ENCODE peak calls at places on chromosomes 1 and 21, in ten cellular contexts. One of them, this sample, is unnamed.

GRCh38 chr1:204506091-204506968 is 9.9 kb upstream of the MDM4 start:
- DNase-seq in H7: peak; percentile 27
- DNase-seq in retina: peak; percentile 96
- DNase-seq in stimulated activated CD4-positive, alpha-beta T cell treated with anti-CD3 and anti-CD28 coated beads, Interleukin-4, amount 100 ng/mL, for 48 hours: peak; percentile 69
- DNase-seq in bronchial epithelial cell: peak; percentile 84
- DNase-seq in IMR-90: peak; percentile 95
- DNase-seq in WTC11: peak; percentile 72
- DNase-seq in PC-3: peak; percentile 99
- DNase-seq in Caki2: peak; percentile 94
- DNase-seq in kidney glomerular epithelial cell: peak; percentile 90
- DNase-seq in this sample: peak; percentile 74

GRCh38 chr1:230274254-230274653 is 151.9 kb downstream of the PGBD5 start:
- DNase-seq in stimulated activated CD4-positive, alpha-beta T cell treated with anti-CD3 and anti-CD28 coated beads, Interleukin-4, amount 100 ng/mL, for 48 hours: no peak
- DNase-seq in H7: no peak
- DNase-seq in retina: no peak
- DNase-seq in IMR-90: no peak
- DNase-seq in bronchial epithelial cell: no peak
- DNase-seq in PC-3: no peak
- DNase-seq in WTC11: peak; percentile 5
- DNase-seq in kidney glomerular epithelial cell: no peak
- DNase-seq in Caki2: no peak
- DNase-seq in this sample: no peak

GRCh38 chr1:2344744-2345296 is 46.5 kb downstream of the MORN1 start:
- DNase-seq in bronchial epithelial cell: no peak
- DNase-seq in kidney glomerular epithelial cell: no peak
- DNase-seq in Caki2: no peak
- DNase-seq in WTC11: no peak
- DNase-seq in PC-3: no peak
- DNase-seq in stimulated activated CD4-positive, alpha-beta T cell treated with anti-CD3 and anti-CD28 coated beads, Interleukin-4, amount 100 ng/mL, for 48 hours: no peak
- DNase-seq in H7: no peak
- DNase-seq in retina: peak; percentile 2
- DNase-seq in IMR-90: no peak
- DNase-seq in this sample: no peak

GRCh38 chr1:196777603-196778002 is 3.0 kb downstream of the CFHR3 start:
- DNase-seq in kidney glomerular epithelial cell: no peak
- DNase-seq in WTC11: no peak
- DNase-seq in PC-3: no peak
- DNase-seq in bronchial epithelial cell: no peak
- DNase-seq in H7: no peak
- DNase-seq in Caki2: no peak
- DNase-seq in retina: no peak
- DNase-seq in IMR-90: no peak
- DNase-seq in stimulated activated CD4-positive, alpha-beta T cell treated with anti-CD3 and anti-CD28 coated beads, Interleukin-4, amount 100 ng/mL, for 48 hours: no peak
- DNase-seq in this sample: no peak

GRCh38 chr1:25608488-25609178 is 8.0 kb upstream of the MAN1C1 start:
- DNase-seq in retina: peak; percentile 78
- DNase-seq in kidney glomerular epithelial cell: peak; percentile 28
- DNase-seq in H7: peak; percentile 85
- DNase-seq in stimulated activated CD4-positive, alpha-beta T cell treated with anti-CD3 and anti-CD28 coated beads, Interleukin-4, amount 100 ng/mL, for 48 hours: peak; percentile 89
- DNase-seq in WTC11: peak; percentile 85
- DNase-seq in IMR-90: peak; percentile 64
- DNase-seq in PC-3: peak; percentile 75
- DNase-seq in bronchial epithelial cell: peak; percentile 59
- DNase-seq in Caki2: peak; percentile 54
- DNase-seq in this sample: peak; percentile 89

GRCh38 chr1:60287536-60287935 is 214.0 kb upstream of the C1orf87 start:
- DNase-seq in H7: no peak
- DNase-seq in PC-3: no peak
- DNase-seq in kidney glomerular epithelial cell: no peak
- DNase-seq in retina: no peak
- DNase-seq in Caki2: no peak
- DNase-seq in IMR-90: no peak
- DNase-seq in WTC11: no peak
- DNase-seq in bronchial epithelial cell: no peak
- DNase-seq in stimulated activated CD4-positive, alpha-beta T cell treated with anti-CD3 and anti-CD28 coated beads, Interleukin-4, amount 100 ng/mL, for 48 hours: no peak
- DNase-seq in this sample: no peak

GRCh38 chr1:75233302-75233929 is 99.2 kb downstream of the LHX8 start:
- DNase-seq in WTC11: no peak
- DNase-seq in H7: peak; percentile 2
- DNase-seq in kidney glomerular epithelial cell: peak; percentile 65
- DNase-seq in PC-3: peak; percentile 64
- DNase-seq in retina: peak; percentile 33
- DNase-seq in Caki2: peak; percentile 25
- DNase-seq in bronchial epithelial cell: peak; percentile 54
- DNase-seq in stimulated activated CD4-positive, alpha-beta T cell treated with anti-CD3 and anti-CD28 coated beads, Interleukin-4, amount 100 ng/mL, for 48 hours: no peak
- DNase-seq in IMR-90: peak; percentile 2
- DNase-seq in this sample: no peak

GRCh38 chr1:224433041-224433670 is 1.4 kb downstream of the WDR26 start:
- DNase-seq in PC-3: no peak
- DNase-seq in bronchial epithelial cell: peak; percentile 12
- DNase-seq in IMR-90: no peak
- DNase-seq in Caki2: peak; percentile 25
- DNase-seq in stimulated activated CD4-positive, alpha-beta T cell treated with anti-CD3 and anti-CD28 coated beads, Interleukin-4, amount 100 ng/mL, for 48 hours: no peak
- DNase-seq in H7: peak; percentile 74
- DNase-seq in WTC11: no peak
- DNase-seq in retina: peak; percentile 65
- DNase-seq in kidney glomerular epithelial cell: peak; percentile 18
- DNase-seq in this sample: no peak

GRCh38 chr1:214844319-214844718 is 238.2 kb upstream of the KCNK2 start:
- DNase-seq in stimulated activated CD4-positive, alpha-beta T cell treated with anti-CD3 and anti-CD28 coated beads, Interleukin-4, amount 100 ng/mL, for 48 hours: no peak
- DNase-seq in Caki2: no peak
- DNase-seq in H7: no peak
- DNase-seq in retina: no peak
- DNase-seq in bronchial epithelial cell: no peak
- DNase-seq in PC-3: no peak
- DNase-seq in WTC11: no peak
- DNase-seq in IMR-90: no peak
- DNase-seq in kidney glomerular epithelial cell: no peak
- DNase-seq in this sample: no peak

GRCh38 chr1:33119532-33120217 is 38.7 kb downstream of the AZIN2 start:
- DNase-seq in PC-3: no peak
- DNase-seq in retina: no peak
- DNase-seq in bronchial epithelial cell: no peak
- DNase-seq in IMR-90: peak; percentile 46
- DNase-seq in stimulated activated CD4-positive, alpha-beta T cell treated with anti-CD3 and anti-CD28 coated beads, Interleukin-4, amount 100 ng/mL, for 48 hours: no peak
- DNase-seq in H7: peak; percentile 93
- DNase-seq in kidney glomerular epithelial cell: no peak
- DNase-seq in WTC11: peak; percentile 69
- DNase-seq in Caki2: no peak
- DNase-seq in this sample: peak; percentile 39

GRCh38 chr1:56229183-56229582 is 350.2 kb downstream of the PLPP3 start:
- DNase-seq in bronchial epithelial cell: no peak
- DNase-seq in Caki2: no peak
- DNase-seq in PC-3: no peak
- DNase-seq in IMR-90: no peak
- DNase-seq in stimulated activated CD4-positive, alpha-beta T cell treated with anti-CD3 and anti-CD28 coated beads, Interleukin-4, amount 100 ng/mL, for 48 hours: no peak
- DNase-seq in retina: peak; percentile 86
- DNase-seq in kidney glomerular epithelial cell: no peak
- DNase-seq in WTC11: no peak
- DNase-seq in H7: peak; percentile 2
- DNase-seq in this sample: no peak

GRCh38 chr1:91857557-91858239 is 28.3 kb downstream of the TGFBR3 start:
- DNase-seq in stimulated activated CD4-positive, alpha-beta T cell treated with anti-CD3 and anti-CD28 coated beads, Interleukin-4, amount 100 ng/mL, for 48 hours: no peak
- DNase-seq in kidney glomerular epithelial cell: no peak
- DNase-seq in bronchial epithelial cell: no peak
- DNase-seq in PC-3: no peak
- DNase-seq in Caki2: no peak
- DNase-seq in WTC11: no peak
- DNase-seq in retina: no peak
- DNase-seq in H7: no peak
- DNase-seq in IMR-90: no peak
- DNase-seq in this sample: no peak

GRCh38 chr1:217493290-217493689 is 137.6 kb downstream of the GPATCH2 start:
- DNase-seq in retina: no peak
- DNase-seq in Caki2: no peak
- DNase-seq in IMR-90: peak; percentile 16
- DNase-seq in PC-3: peak; percentile 95
- DNase-seq in stimulated activated CD4-positive, alpha-beta T cell treated with anti-CD3 and anti-CD28 coated beads, Interleukin-4, amount 100 ng/mL, for 48 hours: no peak
- DNase-seq in bronchial epithelial cell: peak; percentile 79
- DNase-seq in H7: no peak
- DNase-seq in kidney glomerular epithelial cell: no peak
- DNase-seq in WTC11: no peak
- DNase-seq in this sample: no peak

GRCh38 chr21:45570826-45571601 is 28.8 kb upstream of the SLC19A1 start:
- DNase-seq in PC-3: no peak
- DNase-seq in WTC11: no peak
- DNase-seq in kidney glomerular epithelial cell: no peak
- DNase-seq in bronchial epithelial cell: no peak
- DNase-seq in Caki2: no peak
- DNase-seq in H7: no peak
- DNase-seq in stimulated activated CD4-positive, alpha-beta T cell treated with anti-CD3 and anti-CD28 coated beads, Interleukin-4, amount 100 ng/mL, for 48 hours: no peak
- DNase-seq in IMR-90: peak; percentile 64
- DNase-seq in retina: no peak
- DNase-seq in this sample: peak; percentile 43

GRCh38 chr1:234478152-234478480 is 863 bp downstream of the TARBP1 start:
- DNase-seq in retina: peak; percentile 63
- DNase-seq in H7: peak; percentile 84
- DNase-seq in stimulated activated CD4-positive, alpha-beta T cell treated with anti-CD3 and anti-CD28 coated beads, Interleukin-4, amount 100 ng/mL, for 48 hours: peak; percentile 59
- DNase-seq in PC-3: peak; percentile 59
- DNase-seq in IMR-90: peak; percentile 28
- DNase-seq in bronchial epithelial cell: peak; percentile 56
- DNase-seq in WTC11: no peak
- DNase-seq in kidney glomerular epithelial cell: peak; percentile 12
- DNase-seq in Caki2: no peak
- DNase-seq in this sample: peak; percentile 66

GRCh38 chr1:89892816-89893215 is 72.0 kb downstream of the LRRC8D start:
- DNase-seq in IMR-90: no peak
- DNase-seq in Caki2: no peak
- DNase-seq in stimulated activated CD4-positive, alpha-beta T cell treated with anti-CD3 and anti-CD28 coated beads, Interleukin-4, amount 100 ng/mL, for 48 hours: no peak
- DNase-seq in H7: no peak
- DNase-seq in WTC11: no peak
- DNase-seq in kidney glomerular epithelial cell: no peak
- DNase-seq in PC-3: no peak
- DNase-seq in bronchial epithelial cell: no peak
- DNase-seq in retina: no peak
- DNase-seq in this sample: no peak

GRCh38 chr1:119472463-119473175 is 34.4 kb upstream of the HSD3B1 start:
- DNase-seq in PC-3: no peak
- DNase-seq in H7: no peak
- DNase-seq in IMR-90: no peak
- DNase-seq in kidney glomerular epithelial cell: no peak
- DNase-seq in WTC11: no peak
- DNase-seq in retina: no peak
- DNase-seq in bronchial epithelial cell: no peak
- DNase-seq in stimulated activated CD4-positive, alpha-beta T cell treated with anti-CD3 and anti-CD28 coated beads, Interleukin-4, amount 100 ng/mL, for 48 hours: no peak
- DNase-seq in Caki2: no peak
- DNase-seq in this sample: no peak